ENCODE peak calls at places on chromosomes 7 and 10, in eight cellular contexts. O is GM23248, L is left lung, B is stomach, E is PC-3, I is caudate nucleus, J is tibial artery, K is esophagus muscularis mucosa. M is an unnamed sample.

GRCh38 chr10:112471878-112472487 is 25.0 kb downstream of the VTI1A start:
- DNase-seq in O (peak; percentile 72), L (no peak), B (no peak), E (peak; percentile 48), I (no peak), J (no peak), K (no peak), M (no peak)

GRCh38 chr7:25124485-25125136 is 449 bp downstream of the CYCS start:
- DNase-seq in O (peak; percentile 65), L (peak; percentile 35), B (no peak), E (no peak), I (no peak), J (no peak), K (no peak), M (peak; percentile 54)

GRCh38 chr7:67753891-67754290 is 757.3 kb downstream of the TYW1 start:
- DNase-seq in O (no peak), L (peak; percentile 33), B (no peak), E (no peak), I (no peak), J (no peak), K (no peak), M (no peak)

GRCh38 chr7:24756989-24757798 is at the start of gene GSDME:
- DNase-seq in O (peak; percentile 83), L (peak; percentile 66), B (peak; percentile 46), E (peak; percentile 52), I (peak; percentile 34), J (peak; percentile 48), K (no peak), M (peak; percentile 72)

GRCh38 chr7:159098424-159098786 is 46.3 kb downstream of the VIPR2 start:
- DNase-seq in O (no peak), L (no peak), B (peak; percentile 5), E (no peak), I (no peak), J (no peak), K (no peak), M (peak; percentile 16)

GRCh38 chr10:72407471-72407870 is 52.8 kb upstream of the DNAJB12 start:
- DNase-seq in O (no peak), L (no peak), B (no peak), E (no peak), I (no peak), J (no peak), K (no peak), M (no peak)

GRCh38 chr7:55405856-55406541 is 40.9 kb downstream of the LANCL2 start:
- DNase-seq in O (no peak), L (no peak), B (peak; percentile 41), E (no peak), I (no peak), J (no peak), K (no peak), M (no peak)

GRCh38 chr10:78843495-78843894 is 225.3 kb upstream of the ZMIZ1 start:
- DNase-seq in O (no peak), L (no peak), B (no peak), E (peak; percentile 61), I (no peak), J (no peak), K (no peak), M (no peak)

GRCh38 chr10:27819781-27820531 is 74.3 kb upstream of the MKX start:
- DNase-seq in O (peak; percentile 76), L (no peak), B (no peak), E (peak; percentile 53), I (no peak), J (no peak), K (no peak), M (no peak)

GRCh38 chr10:77446700-77447099 is 190.9 kb downstream of the KCNMA1 start:
- DNase-seq in O (no peak), L (no peak), B (no peak), E (no peak), I (no peak), J (no peak), K (no peak), M (no peak)

GRCh38 chr10:126204320-126204719 is 184.0 kb downstream of the ADAM12 start:
- DNase-seq in O (no peak), L (no peak), B (no peak), E (peak; percentile 86), I (no peak), J (no peak), K (no peak), M (no peak)

GRCh38 chr7:91228927-91229326 is 35.3 kb upstream of the FZD1 start:
- DNase-seq in O (peak; percentile 36), L (no peak), B (no peak), E (peak; percentile 56), I (no peak), J (no peak), K (no peak), M (no peak)

GRCh38 chr10:132133449-132134291 is 53.1 kb upstream of the DPYSL4 start:
- DNase-seq in O (no peak), L (peak; percentile 29), B (no peak), E (no peak), I (no peak), J (no peak), K (no peak), M (peak; percentile 46)

GRCh38 chr7:142939226-142939910 is at the start of gene LLCFC1:
- DNase-seq in O (no peak), L (no peak), B (peak; percentile 50), E (peak; percentile 35), I (no peak), J (no peak), K (no peak), M (no peak)

DNA sequence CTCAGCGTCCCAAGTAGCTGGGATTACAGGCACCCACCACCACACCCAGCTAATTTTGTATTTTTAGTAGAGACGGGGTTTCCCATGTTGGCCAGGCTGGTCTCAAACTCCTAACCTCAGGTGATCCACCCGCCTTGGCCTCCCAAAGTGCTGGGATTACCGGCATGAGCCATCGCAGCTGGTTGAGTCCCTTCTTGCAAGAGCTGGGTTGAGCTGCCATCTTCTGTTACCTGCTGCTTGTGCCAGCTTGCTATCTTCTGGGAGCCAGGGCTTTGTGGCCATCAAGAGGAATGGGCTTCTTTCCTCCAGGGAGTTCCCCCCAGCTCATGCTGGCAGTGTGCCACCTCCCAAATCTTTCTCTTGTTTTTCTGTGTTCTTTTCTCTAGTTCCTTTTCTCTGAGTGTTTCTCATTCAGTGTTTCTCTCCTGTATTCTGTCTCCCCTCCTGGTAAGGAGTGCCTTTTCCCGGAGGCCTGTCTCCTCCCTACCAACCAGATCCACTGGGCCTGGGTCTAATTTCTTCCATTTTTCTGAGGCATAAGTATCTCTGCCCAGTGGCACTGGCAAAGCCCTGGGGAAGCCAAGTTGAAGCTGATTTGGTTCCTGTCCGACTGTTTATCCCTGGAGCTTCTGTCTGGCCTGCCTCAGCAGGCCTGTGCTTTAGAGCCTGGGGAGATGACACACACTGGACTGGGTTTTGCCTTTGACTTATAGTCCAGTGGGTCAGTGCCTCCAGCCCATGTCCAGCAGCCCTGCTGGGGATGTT is 3.7 kb downstream of the DBNL start:
- DNase-seq in O (no peak), L (no peak), B (no peak), E (no peak), I (no peak), J (no peak), K (no peak), M (no peak)
- H3K27ac ChIP-seq in O (no peak overlapping the region), L (no peak overlapping the region), B (no peak overlapping the region), E (no peak overlapping the region), I (no peak overlapping the region), J (no peak overlapping the region), K (no peak overlapping the region), M (no peak overlapping the region)

GRCh38 chr7:105643857-105644256 is 62.6 kb upstream of the EFCAB10 start:
- DNase-seq in O (no peak), L (no peak), B (no peak), E (no peak), I (no peak), J (no peak), K (no peak), M (no peak)
- H3K27ac ChIP-seq in O (no peak overlapping the region), L (no peak overlapping the region), B (no peak overlapping the region), E (no peak overlapping the region), I (no peak overlapping the region), J (no peak overlapping the region), K (no peak overlapping the region), M (no peak overlapping the region)

GRCh38 chr7:155918720-155919399 is 106.6 kb upstream of the SHH start:
- DNase-seq in O (peak; percentile 17), L (peak; percentile 58), B (peak; percentile 93), E (peak; percentile 94), I (no peak), J (no peak), K (no peak), M (peak; percentile 94)

GRCh38 chr7:155919400-155920067 is 107.3 kb upstream of the SHH start:
- DNase-seq in O (no peak), L (no peak), B (no peak), E (peak; percentile 69), I (no peak), J (no peak), K (no peak), M (no peak)

GRCh38 chr7:155920068-155920461 is 107.8 kb upstream of the SHH start:
- DNase-seq in O (no peak), L (no peak), B (peak; percentile 25), E (no peak), I (no peak), J (no peak), K (no peak), M (no peak)

GRCh38 chr7:155916926-155917655 is 104.8 kb upstream of the SHH start:
- DNase-seq in O (no peak), L (no peak), B (peak; percentile 53), E (peak; percentile 77), I (no peak), J (no peak), K (no peak), M (no peak)

GRCh38 chr7:155917836-155918385 is 105.6 kb upstream of the SHH start:
- DNase-seq in O (no peak), L (no peak), B (peak; percentile 33), E (no peak), I (no peak), J (no peak), K (no peak), M (no peak)
- H3K27ac ChIP-seq in O (no peak overlapping the region), L (no peak overlapping the region), B (peak overlapping the region; percentile 64), E (no peak overlapping the region), I (no peak overlapping the region), J (no peak overlapping the region), K (no peak overlapping the region), M (no peak overlapping the region)

GRCh38 chr10:73493781-73494180 is 2.0 kb downstream of the PPP3CB start:
- DNase-seq in O (peak; percentile 67), L (no peak), B (no peak), E (peak; percentile 82), I (no peak), J (no peak), K (no peak), M (no peak)

GRCh38 chr10:73494213-73494612 is 1.6 kb downstream of the PPP3CB start:
- DNase-seq in O (no peak), L (no peak), B (no peak), E (no peak), I (no peak), J (no peak), K (no peak), M (no peak)

GRCh38 chr10:73495226-73495883 is 469 bp downstream of the PPP3CB start:
- DNase-seq in O (peak; percentile 93), L (peak; percentile 96), B (peak; percentile 93), E (peak; percentile 100), I (peak; percentile 88), J (peak; percentile 86), K (peak; percentile 95), M (peak; percentile 93)

GRCh38 chr10:73495884-73496674 is at the start of gene PPP3CB:
- DNase-seq in O (peak; percentile 96), L (peak; percentile 90), B (peak; percentile 91), E (peak; percentile 100), I (peak; percentile 88), J (peak; percentile 92), K (peak; percentile 98), M (peak; percentile 86)

DNA sequence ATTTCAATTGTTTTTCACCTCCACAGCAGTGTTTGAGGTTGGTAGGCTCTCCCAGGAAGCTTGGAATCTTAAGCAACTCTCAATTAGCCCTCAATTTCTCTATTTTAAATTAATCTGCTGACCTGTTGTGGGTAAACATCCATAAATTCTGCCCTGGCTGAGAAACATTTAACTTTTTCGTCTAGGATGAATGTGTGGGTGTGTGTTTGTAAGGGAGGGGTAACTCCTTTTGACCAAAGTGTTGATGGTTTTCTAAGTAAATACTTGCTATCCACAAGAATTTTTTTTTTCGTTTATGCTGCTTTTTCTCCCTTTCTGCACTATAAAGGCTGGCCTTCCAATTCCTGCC is 973 bp downstream of the PPP3CB start:
- DNase-seq in O (peak; percentile 53), L (no peak), B (no peak), E (no peak), I (no peak), J (no peak), K (no peak), M (no peak)
- H3K27ac ChIP-seq in O (peak overlapping the region; percentile 94), L (peak overlapping the region; percentile 96), B (peak overlapping the region; percentile 98), E (peak overlapping the region; percentile 80), I (peak overlapping the region; percentile 92), J (peak overlapping the region; percentile 93), K (peak overlapping the region; percentile 95), M (peak overlapping the region; percentile 83)

M was measured in RWPE2.